ENCODE peak calls at places on chromosomes 3 and 15, in seven cellular contexts. U is PC-3, B is brain microvascular endothelial cell, K is suprapubic skin, H is DND-41, O is uterus, T is neural progenitor cell. V is an unnamed sample.

GRCh38 chr15:80694624-80695098 is 449 bp upstream of the ABHD17C start:
- DNase-seq in U (peak; percentile 32), B (peak; percentile 12), K (no peak), H (peak; percentile 12), O (peak; percentile 19), T (peak; percentile 16), V (no peak)

GRCh38 chr15:90268415-90268814 is 2.9 kb downstream of the NGRN start:
- DNase-seq in U (peak; percentile 51), B (no peak), K (no peak), H (no peak), O (no peak), T (peak; percentile 64), V (no peak)

GRCh38 chr3:159200176-159200575 is 398.3 kb downstream of the MFSD1 start:
- DNase-seq in U (peak; percentile 60), B (peak; percentile 79), K (no peak), H (no peak), O (no peak), T (no peak), V (peak; percentile 54)

GRCh38 chr3:65919841-65920240 is 118.9 kb downstream of the MAGI1 start:
- DNase-seq in U (no peak), B (no peak), K (no peak), H (no peak), O (no peak), T (no peak), V (no peak)

GRCh38 chr3:172070269-172070668 is 30.9 kb downstream of the FNDC3B start:
- DNase-seq in U (no peak), B (no peak), K (no peak), H (no peak), O (no peak), T (no peak), V (no peak)

GRCh38 chr3:16906679-16907078 is 21.9 kb downstream of the PLCL2 start:
- DNase-seq in U (peak; percentile 55), B (no peak), K (no peak), H (no peak), O (no peak), T (no peak), V (no peak)

GRCh38 chr3:108441081-108441507 is 69.3 kb downstream of the MYH15 start:
- DNase-seq in U (no peak), B (no peak), K (no peak), H (no peak), O (no peak), T (peak; percentile 64), V (no peak)

GRCh38 chr15:44087578-44088190 is 107.4 kb downstream of the FRMD5 start:
- DNase-seq in U (peak; percentile 90), B (peak; percentile 70), K (no peak), H (no peak), O (no peak), T (no peak), V (peak; percentile 68)

GRCh38 chr3:12194669-12195161 is 36.0 kb upstream of the TIMP4 start:
- DNase-seq in U (peak; percentile 89), B (no peak), K (no peak), H (no peak), O (no peak), T (no peak), V (peak; percentile 58)

GRCh38 chr3:37456270-37456708 is 281.9 kb upstream of the LRRFIP2 start:
- DNase-seq in U (peak; percentile 14), B (peak; percentile 2), K (peak; percentile 84), H (no peak), O (peak; percentile 71), T (no peak), V (no peak)

GRCh38 chr3:138786788-138787276 is 47.9 kb downstream of the PIK3CB start:
- DNase-seq in U (peak; percentile 25), B (peak; percentile 55), K (no peak), H (no peak), O (no peak), T (no peak), V (peak; percentile 82)

GRCh38 chr15:64858136-64858535 is 16.4 kb downstream of the PLEKHO2 start:
- DNase-seq in U (no peak), B (no peak), K (no peak), H (no peak), O (no peak), T (no peak), V (no peak)

GRCh38 chr3:13012228-13012691 is 61.0 kb downstream of the IQSEC1 start:
- DNase-seq in U (no peak), B (no peak), K (peak; percentile 88), H (peak; percentile 78), O (no peak), T (no peak), V (no peak)

GRCh38 chr15:78570710-78571109 is 5.4 kb downstream of the CHRNA5 start:
- DNase-seq in U (no peak), B (no peak), K (no peak), H (no peak), O (no peak), T (no peak), V (no peak)
- H3K27me3 ChIP-seq in U (no peaks in the 10 kb centered on the region), B (no peaks in the 10 kb centered on the region), K (peaks cover 11% of the 10 kb centered on the region), H (peaks cover 6% of the 10 kb centered on the region), O (no peaks in the 10 kb centered on the region), T (no peaks in the 10 kb centered on the region), V (no peaks in the 10 kb centered on the region)

GRCh38 chr3:197749601-197750395 is at the start of gene FYTTD1:
- DNase-seq in U (peak; percentile 91), B (peak; percentile 68), K (peak; percentile 93), H (peak; percentile 77), O (peak; percentile 86), T (peak; percentile 90), V (peak; percentile 59)

GRCh38 chr3:197746801-197747237 is 2.9 kb upstream of the FYTTD1 start:
- DNase-seq in U (no peak), B (no peak), K (no peak), H (no peak), O (no peak), T (no peak), V (no peak)

GRCh38 chr3:197750396-197750831 is 731 bp downstream of the FYTTD1 start:
- DNase-seq in U (peak; percentile 61), B (peak; percentile 67), K (peak; percentile 77), H (peak; percentile 64), O (peak; percentile 39), T (peak; percentile 83), V (peak; percentile 60)

GRCh38 chr3:197749315-197749600 is 425 bp upstream of the FYTTD1 start:
- DNase-seq in U (peak; percentile 60), B (peak; percentile 44), K (no peak), H (peak; percentile 79), O (no peak), T (peak; percentile 79), V (peak; percentile 23)

DNA sequence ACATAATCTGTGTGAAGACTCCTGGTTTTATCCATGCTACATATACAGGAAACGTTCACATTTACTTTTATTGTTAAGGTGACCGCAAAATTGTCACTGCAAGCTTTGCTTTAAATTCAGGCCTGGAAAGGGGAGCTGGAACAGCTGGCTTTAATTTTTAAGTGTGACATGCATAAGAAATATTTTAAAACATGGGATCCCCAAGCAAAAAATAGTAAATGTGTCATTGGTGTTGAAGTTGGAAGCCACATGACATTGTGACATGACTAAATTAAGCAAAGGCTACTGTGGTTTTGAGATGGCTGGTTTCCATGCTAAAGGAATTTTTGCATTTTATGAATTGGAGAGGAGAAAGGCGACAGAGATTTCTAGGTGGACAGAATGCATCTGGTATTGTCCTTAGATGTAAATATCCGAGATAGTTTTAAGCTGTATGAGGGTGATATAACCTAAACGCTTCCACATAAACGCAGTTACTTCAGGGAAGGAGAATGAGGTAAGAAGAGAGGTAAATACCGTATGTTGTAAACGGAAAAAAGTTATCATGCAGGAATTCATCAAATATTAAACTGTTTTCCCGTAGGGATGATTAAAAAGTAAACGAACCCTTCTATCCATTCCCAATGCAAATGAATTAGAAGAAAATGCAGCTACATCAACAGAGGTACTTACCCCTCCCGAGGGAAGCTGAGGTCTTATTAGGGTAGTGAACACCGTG is 927 bp upstream of the FYTTD1 start:
- DNase-seq in U (no peak), B (no peak), K (no peak), H (no peak), O (no peak), T (no peak), V (no peak)
- H3K27ac ChIP-seq in U (peak overlapping the region; percentile 72), B (peak overlapping the region; percentile 83), K (peak overlapping the region; percentile 98), H (no peak overlapping the region), O (peak overlapping the region; percentile 96), T (no peak overlapping the region), V (no peak overlapping the region)

GRCh38 chr3:47476330-47476626 is 537 bp upstream of the SCAP start:
- DNase-seq in U (no peak), B (no peak), K (no peak), H (no peak), O (no peak), T (no peak), V (no peak)

GRCh38 chr3:47475029-47475569 is 642 bp downstream of the SCAP start:
- DNase-seq in U (peak; percentile 51), B (peak; percentile 13), K (no peak), H (peak; percentile 12), O (no peak), T (peak; percentile 66), V (peak; percentile 30)

GRCh38 chr3:47476644-47477199 is 981 bp upstream of the SCAP start:
- DNase-seq in U (no peak), B (no peak), K (no peak), H (no peak), O (no peak), T (no peak), V (no peak)

GRCh38 chr3:47478022-47478421 is 2.3 kb upstream of the SCAP start:
- DNase-seq in U (no peak), B (no peak), K (no peak), H (no peak), O (no peak), T (no peak), V (no peak)

DNA sequence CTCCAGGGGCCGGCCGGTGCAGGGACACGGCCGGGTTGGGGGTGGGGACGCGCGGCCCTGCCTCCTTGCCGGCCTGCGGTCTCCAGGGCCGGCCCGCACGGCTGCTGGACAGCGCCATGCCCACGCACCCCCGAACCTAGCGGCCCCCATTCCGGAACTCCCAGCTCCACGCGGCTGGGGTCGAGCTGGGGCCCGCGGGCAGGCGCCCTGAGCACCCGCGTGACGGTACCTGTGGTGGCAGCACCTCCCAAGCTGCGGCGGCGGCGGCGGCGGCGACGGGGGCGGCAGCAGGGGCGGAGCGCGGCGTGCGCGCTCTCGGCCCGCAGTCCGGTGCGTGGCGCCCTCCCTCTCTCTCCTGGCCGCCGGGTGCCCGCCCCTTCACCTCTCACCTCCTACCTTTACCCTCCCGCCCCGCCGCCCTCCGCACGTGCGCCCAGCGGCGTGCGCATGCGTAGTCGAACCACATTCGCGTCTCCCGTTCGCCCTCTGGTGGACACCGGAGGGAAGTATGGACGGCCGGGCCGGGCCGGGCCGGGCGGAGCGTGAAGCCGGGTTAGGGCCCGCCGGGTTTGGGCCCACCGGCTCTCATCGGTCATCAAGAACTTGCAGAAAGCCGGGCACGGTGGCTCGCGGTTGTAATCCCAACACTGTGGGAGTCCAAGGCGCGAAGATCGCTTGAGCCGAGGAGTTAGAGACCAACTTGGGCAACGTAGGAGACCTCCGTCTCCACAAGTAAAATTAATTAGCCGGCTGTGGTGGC is at the start of gene SCAP:
- DNase-seq in U (peak; percentile 91), B (peak; percentile 40), K (peak; percentile 96), H (peak; percentile 94), O (peak; percentile 92), T (peak; percentile 97), V (peak; percentile 49)
- TF ChIP-seq CTCF in U (peak; percentile 82), B (peak; percentile 83), K (peak; percentile 96), H (peak; percentile 91), O (peak; percentile 98), T (peak; percentile 95), V (peak; percentile 97)

DNA sequence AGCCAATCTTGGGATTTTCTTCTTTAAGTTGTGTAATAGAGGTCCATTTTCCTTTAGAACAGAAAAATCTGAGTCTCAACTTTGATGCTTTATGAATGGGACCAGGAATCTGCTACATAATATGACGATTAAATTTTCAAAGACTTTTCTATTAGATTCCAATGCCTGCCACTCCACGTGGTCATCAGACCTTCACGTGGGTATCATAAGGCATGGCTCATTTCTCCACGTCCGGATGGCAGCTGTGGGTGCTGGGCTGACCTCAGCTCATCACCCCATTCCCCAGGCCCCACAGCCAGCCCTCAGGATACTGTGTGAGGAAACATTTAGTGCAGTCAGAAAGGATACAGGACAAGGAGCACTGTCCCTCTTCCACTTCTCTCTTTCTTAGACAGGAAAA is 159.7 kb downstream of the SEMA6D start:
- DNase-seq in U (no peak), B (no peak), K (no peak), H (no peak), O (no peak), T (no peak), V (no peak)
- H3K27me3 ChIP-seq in U (no peaks in the 10 kb centered on the region), B (no peaks in the 10 kb centered on the region), K (peaks cover 3% of the 10 kb centered on the region), H (no peaks in the 10 kb centered on the region), O (no peaks in the 10 kb centered on the region), T (no peaks in the 10 kb centered on the region), V (no peaks in the 10 kb centered on the region)

V was measured in foreskin keratinocyte.